ENCODE peak calls at places on chromosomes 1 and 21, in six cellular contexts. C is choroid plexus epithelial cell; N is OCI-M1; E is posterior vena cava; P is stimulated activated CD4-positive, alpha-beta T cell treated with anti-CD3 and anti-CD28 coated beads, TNF-alpha, amount 100 ng/mL, for 1 hour; V is stimulated activated CD8-positive, alpha-beta memory T cell treated with anti-CD3 and anti-CD28 coated beads, Interleukin-7, amount 100 ng/mL, for 1 hour. O is an unnamed sample.

GRCh38 chr1:15229569-15230170 is 17.4 kb upstream of the FHAD1 start:
- DNase-seq in C (no peak), N (no peak), E (no peak), P (no peak), V (no peak), O (no peak)

GRCh38 chr1:41619511-41620364 is 135.3 kb upstream of the EDN2 start:
- DNase-seq in C (no peak), N (no peak), E (no peak), P (no peak), V (no peak), O (no peak)

GRCh38 chr21:38244407-38244787 is 12.4 kb upstream of the KCNJ15 start:
- DNase-seq in C (no peak), N (no peak), E (no peak), P (no peak), V (no peak), O (no peak)

GRCh38 chr1:201711811-201712210 is 117.1 kb upstream of the IPO9 start:
- DNase-seq in C (peak), N (no peak), E (peak), P (no peak), V (no peak), O (peak)

GRCh38 chr1:20793236-20793635 is 6.1 kb upstream of the HP1BP3 start:
- DNase-seq in C (no peak), N (no peak), E (no peak), P (no peak), V (no peak), O (no peak)

GRCh38 chr1:13812456-13813397 is 112.7 kb downstream of the PRDM2 start:
- DNase-seq in C (no peak), N (no peak), E (peak), P (no peak), V (no peak), O (no peak)

GRCh38 chr1:170804879-170805278 is 130.5 kb upstream of the MROH9 start:
- DNase-seq in C (no peak), N (no peak), E (no peak), P (no peak), V (no peak), O (no peak)

GRCh38 chr1:150006881-150007401 is 3.6 kb downstream of the OTUD7B start:
- DNase-seq in C (peak), N (no peak), E (no peak), P (no peak), V (no peak), O (no peak)

GRCh38 chr1:20466231-20466630 is 19.8 kb downstream of the CAMK2N1 start:
- DNase-seq in C (no peak), N (no peak), E (peak), P (no peak), V (no peak), O (no peak)

GRCh38 chr1:16063226-16063829 is 10.1 kb downstream of the FAM131C start:
- DNase-seq in C (no peak), N (no peak), E (peak), P (no peak), V (no peak), O (no peak)

GRCh38 chr1:201925301-201925567 is 21.1 kb downstream of the LMOD1 start:
- DNase-seq in C (no peak), N (no peak), E (no peak), P (no peak), V (no peak), O (no peak)

GRCh38 chr21:16572032-16572431 is 842.2 kb downstream of the USP25 start:
- DNase-seq in C (peak), N (no peak), E (no peak), P (no peak), V (no peak), O (no peak)

GRCh38 chr1:46725736-46726108 is 6.8 kb upstream of the EFCAB14 start:
- DNase-seq in C (peak), N (no peak), E (no peak), P (no peak), V (no peak), O (no peak)

GRCh38 chr21:42003051-42003461 is 7.1 kb downstream of the ZBTB21 start:
- DNase-seq in C (no peak), N (no peak), E (no peak), P (no peak), V (no peak), O (no peak)

GRCh38 chr1:186896211-186896610 is 67.5 kb downstream of the PLA2G4A start:
- DNase-seq in C (peak), N (peak), E (no peak), P (no peak), V (no peak), O (no peak)

GRCh38 chr1:111733183-111733995 is 5.8 kb downstream of the INKA2 start:
- DNase-seq in C (peak), N (peak), E (no peak), P (no peak), V (no peak), O (no peak)

GRCh38 chr1:208213786-208214185 is 30.4 kb downstream of the PLXNA2 start:
- DNase-seq in C (no peak), N (peak), E (no peak), P (no peak), V (no peak), O (no peak)

GRCh38 chr1:201686709-201687455 is 142.1 kb upstream of the IPO9 start:
- DNase-seq in C (no peak), N (no peak), E (peak), P (no peak), V (no peak), O (no peak)

GRCh38 chr1:209886219-209886536 is 51.8 kb upstream of the SYT14 start:
- DNase-seq in C (no peak), N (no peak), E (no peak), P (no peak), V (no peak), O (no peak)

GRCh38 chr1:22709891-22710687 is 550 bp upstream of the EPHB2 start:
- DNase-seq in C (peak), N (peak), E (peak), P (no peak), V (no peak), O (peak)

GRCh38 chr1:5286244-5286643 is 631.8 kb downstream of the AJAP1 start:
- DNase-seq in C (no peak), N (peak), E (no peak), P (no peak), V (peak), O (no peak)

O was measured in tibial nerve.